ENCODE peak calls at places on chromosomes 4 and X, in seven cellular contexts. One of them, this sample, is unnamed.

GRCh38 chrX:20623448-20623847 is 356.7 kb upstream of the RPS6KA3 start:
- DNase-seq in HCT116: peak
- DNase-seq in PC-3: peak
- DNase-seq in neural progenitor cell: no peak
- DNase-seq in GM23338: no peak
- DNase-seq in GM23248: peak
- DNase-seq in MM.1S: no peak
- DNase-seq in this sample: no peak

GRCh38 chrX:36683507-36683906 is 324.7 kb upstream of the FAM47C start:
- DNase-seq in HCT116: no peak
- DNase-seq in PC-3: no peak
- DNase-seq in neural progenitor cell: no peak
- DNase-seq in GM23338: no peak
- DNase-seq in GM23248: no peak
- DNase-seq in MM.1S: no peak
- DNase-seq in this sample: no peak

GRCh38 chrX:14497184-14497666 is 32.1 kb upstream of the GLRA2 start:
- DNase-seq in HCT116: no peak
- DNase-seq in PC-3: no peak
- DNase-seq in neural progenitor cell: no peak
- DNase-seq in GM23338: no peak
- DNase-seq in GM23248: peak
- DNase-seq in MM.1S: peak
- DNase-seq in this sample: no peak

GRCh38 chr4:27360651-27361347 is 500.2 kb downstream of the STIM2 start:
- DNase-seq in HCT116: no peak
- DNase-seq in PC-3: peak
- DNase-seq in neural progenitor cell: peak
- DNase-seq in GM23338: peak
- DNase-seq in GM23248: peak
- DNase-seq in MM.1S: no peak
- DNase-seq in this sample: peak

GRCh38 chr4:26362745-26363439 is 42.1 kb downstream of the RBPJ start:
- DNase-seq in HCT116: no peak
- DNase-seq in PC-3: peak
- DNase-seq in neural progenitor cell: no peak
- DNase-seq in GM23338: no peak
- DNase-seq in GM23248: peak
- DNase-seq in MM.1S: no peak
- DNase-seq in this sample: no peak

GRCh38 chr4:149498246-149498645 is 317.4 kb downstream of the IQCM start:
- DNase-seq in HCT116: no peak
- DNase-seq in PC-3: no peak
- DNase-seq in neural progenitor cell: no peak
- DNase-seq in GM23338: no peak
- DNase-seq in GM23248: no peak
- DNase-seq in MM.1S: no peak
- DNase-seq in this sample: no peak

GRCh38 chr4:17762705-17763104 is 18.7 kb downstream of the FAM184B start:
- DNase-seq in HCT116: no peak
- DNase-seq in PC-3: peak
- DNase-seq in neural progenitor cell: no peak
- DNase-seq in GM23338: peak
- DNase-seq in GM23248: peak
- DNase-seq in MM.1S: no peak
- DNase-seq in this sample: no peak

GRCh38 chr4:83905952-83906351 is 370.0 kb downstream of the GPAT3 start:
- DNase-seq in HCT116: no peak
- DNase-seq in PC-3: peak
- DNase-seq in neural progenitor cell: peak
- DNase-seq in GM23338: peak
- DNase-seq in GM23248: no peak
- DNase-seq in MM.1S: peak
- DNase-seq in this sample: no peak

GRCh38 chrX:136967965-136968364 is 65.8 kb downstream of the GPR101 start:
- DNase-seq in HCT116: no peak
- DNase-seq in PC-3: no peak
- DNase-seq in neural progenitor cell: no peak
- DNase-seq in GM23338: no peak
- DNase-seq in GM23248: no peak
- DNase-seq in MM.1S: no peak
- DNase-seq in this sample: no peak

GRCh38 chr4:65383589-65384305 is 286.5 kb downstream of the EPHA5 start:
- DNase-seq in HCT116: no peak
- DNase-seq in PC-3: peak
- DNase-seq in neural progenitor cell: no peak
- DNase-seq in GM23338: no peak
- DNase-seq in GM23248: no peak
- DNase-seq in MM.1S: no peak
- DNase-seq in this sample: no peak

GRCh38 chr4:135824759-135825331 is 1623.3 kb upstream of the PABPC4L start:
- DNase-seq in HCT116: no peak
- DNase-seq in PC-3: no peak
- DNase-seq in neural progenitor cell: no peak
- DNase-seq in GM23338: no peak
- DNase-seq in GM23248: no peak
- DNase-seq in MM.1S: no peak
- DNase-seq in this sample: no peak

GRCh38 chr4:93084599-93085305 is 743.8 kb upstream of the ATOH1 start:
- DNase-seq in HCT116: no peak
- DNase-seq in PC-3: no peak
- DNase-seq in neural progenitor cell: peak
- DNase-seq in GM23338: peak
- DNase-seq in GM23248: no peak
- DNase-seq in MM.1S: no peak
- DNase-seq in this sample: no peak

GRCh38 chr4:6013564-6013963 is 4.7 kb downstream of the C4orf50 start:
- DNase-seq in HCT116: no peak
- DNase-seq in PC-3: no peak
- DNase-seq in neural progenitor cell: no peak
- DNase-seq in GM23338: no peak
- DNase-seq in GM23248: no peak
- DNase-seq in MM.1S: no peak
- DNase-seq in this sample: no peak

DNA sequence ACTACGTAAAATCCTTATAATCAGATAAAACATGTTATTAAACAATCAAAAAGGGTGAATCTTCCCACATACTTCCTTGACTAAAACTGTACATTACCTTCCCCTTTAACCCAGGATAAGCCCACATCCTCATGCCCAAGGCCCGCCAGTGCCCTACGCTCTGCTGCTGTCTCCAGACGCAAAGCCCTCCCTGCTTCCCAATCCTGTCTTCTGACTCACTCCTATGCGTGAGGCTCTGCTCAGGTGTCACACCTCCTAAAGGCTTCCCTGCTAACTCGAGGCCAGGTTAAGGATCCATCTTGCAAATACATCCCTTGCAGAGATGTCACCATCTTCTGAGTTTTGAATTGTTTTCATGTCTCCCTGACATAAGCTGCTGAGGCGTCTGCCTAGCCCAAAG is 61.6 kb downstream of the STX18 start:
- DNase-seq in HCT116: no peak
- DNase-seq in PC-3: no peak
- DNase-seq in neural progenitor cell: no peak
- DNase-seq in GM23338: no peak
- DNase-seq in GM23248: no peak
- DNase-seq in MM.1S: no peak
- DNase-seq in this sample: no peak
- H3K27ac ChIP-seq in HCT116: no peak
- H3K27ac ChIP-seq in PC-3: no peak
- H3K27ac ChIP-seq in neural progenitor cell: no peak
- H3K27ac ChIP-seq in GM23338: no peak
- H3K27ac ChIP-seq in GM23248: peak
- H3K27ac ChIP-seq in MM.1S: no peak
- H3K27ac ChIP-seq in this sample: no peak

DNA sequence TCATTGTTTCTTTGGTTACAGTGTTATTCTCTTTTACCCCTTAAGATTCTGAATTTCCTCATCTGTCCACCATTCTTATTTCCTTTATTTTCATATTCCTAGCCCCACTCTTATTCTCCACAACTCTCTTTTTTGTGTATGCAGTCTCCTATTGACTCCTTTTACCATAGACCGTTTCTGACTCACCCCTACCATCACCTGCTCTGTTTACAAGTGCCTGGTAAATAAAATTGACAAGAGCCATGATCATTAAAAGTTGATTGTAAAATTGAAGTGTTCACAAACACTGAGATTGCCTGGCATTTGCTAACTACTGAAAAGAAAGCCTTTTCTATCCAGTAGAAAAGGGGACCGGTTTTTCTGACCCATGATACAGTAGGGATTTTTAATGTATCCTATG is 54.4 kb downstream of the MRPL1 start:
- DNase-seq in HCT116: no peak
- DNase-seq in PC-3: no peak
- DNase-seq in neural progenitor cell: no peak
- DNase-seq in GM23338: no peak
- DNase-seq in GM23248: no peak
- DNase-seq in MM.1S: no peak
- DNase-seq in this sample: no peak
- TF ChIP-seq EZH2phosphoT487 in HCT116: no peak
- TF ChIP-seq EZH2phosphoT487 in PC-3: no peak
- TF ChIP-seq EZH2phosphoT487 in neural progenitor cell: no peak
- TF ChIP-seq EZH2phosphoT487 in GM23338: no peak
- TF ChIP-seq EZH2phosphoT487 in GM23248: no peak
- TF ChIP-seq EZH2phosphoT487 in MM.1S: no peak
- TF ChIP-seq EZH2phosphoT487 in this sample: no peak

GRCh38 chr4:182449186-182449880 is 206.1 kb downstream of the TENM3 start:
- DNase-seq in HCT116: no peak
- DNase-seq in PC-3: peak
- DNase-seq in neural progenitor cell: peak
- DNase-seq in GM23338: peak
- DNase-seq in GM23248: no peak
- DNase-seq in MM.1S: peak
- DNase-seq in this sample: no peak

GRCh38 chr4:182448281-182449151 is 205.3 kb downstream of the TENM3 start:
- DNase-seq in HCT116: peak
- DNase-seq in PC-3: peak
- DNase-seq in neural progenitor cell: peak
- DNase-seq in GM23338: peak
- DNase-seq in GM23248: peak
- DNase-seq in MM.1S: peak
- DNase-seq in this sample: peak

GRCh38 chr4:182443070-182443469 is 199.9 kb downstream of the TENM3 start:
- DNase-seq in HCT116: no peak
- DNase-seq in PC-3: no peak
- DNase-seq in neural progenitor cell: no peak
- DNase-seq in GM23338: peak
- DNase-seq in GM23248: no peak
- DNase-seq in MM.1S: no peak
- DNase-seq in this sample: no peak

GRCh38 chr4:182449960-182450359 is 206.8 kb downstream of the TENM3 start:
- DNase-seq in HCT116: no peak
- DNase-seq in PC-3: no peak
- DNase-seq in neural progenitor cell: no peak
- DNase-seq in GM23338: no peak
- DNase-seq in GM23248: peak
- DNase-seq in MM.1S: no peak
- DNase-seq in this sample: no peak

GRCh38 chr4:182447938-182448280 is 204.7 kb downstream of the TENM3 start:
- DNase-seq in HCT116: no peak
- DNase-seq in PC-3: no peak
- DNase-seq in neural progenitor cell: peak
- DNase-seq in GM23338: no peak
- DNase-seq in GM23248: peak
- DNase-seq in MM.1S: no peak
- DNase-seq in this sample: peak
- TF ChIP-seq EZH2 in HCT116: no peak
- TF ChIP-seq EZH2 in PC-3: no peak
- TF ChIP-seq EZH2 in neural progenitor cell: no peak
- TF ChIP-seq EZH2 in GM23338: no peak
- TF ChIP-seq EZH2 in GM23248: no peak
- TF ChIP-seq EZH2 in MM.1S: no peak
- TF ChIP-seq EZH2 in this sample: no peak

DNA sequence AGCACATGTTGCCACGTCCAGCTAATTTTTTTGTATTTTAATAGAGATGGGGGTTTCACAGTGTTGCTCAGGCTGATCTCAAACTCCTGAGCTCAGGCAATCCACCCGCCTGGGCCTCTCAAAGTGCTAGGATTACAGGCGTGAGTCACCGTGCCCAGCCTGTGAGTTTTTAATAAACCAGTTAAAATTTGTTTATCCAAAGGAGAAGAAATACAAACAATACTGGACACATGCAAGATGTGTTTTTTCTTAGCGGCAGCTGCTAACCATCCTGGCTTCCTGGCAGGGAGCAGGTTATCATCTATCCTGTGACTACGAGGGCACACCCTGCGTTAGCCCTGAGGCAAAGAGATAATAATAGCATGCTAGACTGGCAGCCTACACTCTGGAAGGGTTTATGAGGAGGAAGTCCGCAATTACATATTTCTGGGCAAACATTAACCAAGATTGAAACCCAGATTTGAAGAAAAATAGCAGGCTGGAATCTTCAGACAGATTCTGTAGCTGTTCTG is 191.4 kb downstream of the SPRY1 start:
- DNase-seq in HCT116: peak
- DNase-seq in PC-3: peak
- DNase-seq in neural progenitor cell: no peak
- DNase-seq in GM23338: no peak
- DNase-seq in GM23248: peak
- DNase-seq in MM.1S: no peak
- DNase-seq in this sample: peak
- H3K27ac ChIP-seq in HCT116: peak
- H3K27ac ChIP-seq in PC-3: peak
- H3K27ac ChIP-seq in neural progenitor cell: no peak
- H3K27ac ChIP-seq in GM23338: no peak
- H3K27ac ChIP-seq in GM23248: peak
- H3K27ac ChIP-seq in MM.1S: peak
- H3K27ac ChIP-seq in this sample: peak

GRCh38 chr4:3530663-3531254 is 1.5 kb downstream of the LRPAP1 start:
- DNase-seq in HCT116: no peak
- DNase-seq in PC-3: no peak
- DNase-seq in neural progenitor cell: no peak
- DNase-seq in GM23338: no peak
- DNase-seq in GM23248: no peak
- DNase-seq in MM.1S: no peak
- DNase-seq in this sample: peak
- TF ChIP-seq EZH2phosphoT487 in HCT116: no peak
- TF ChIP-seq EZH2phosphoT487 in PC-3: no peak
- TF ChIP-seq EZH2phosphoT487 in neural progenitor cell: no peak
- TF ChIP-seq EZH2phosphoT487 in GM23338: no peak
- TF ChIP-seq EZH2phosphoT487 in GM23248: no peak
- TF ChIP-seq EZH2phosphoT487 in MM.1S: no peak
- TF ChIP-seq EZH2phosphoT487 in this sample: no peak

GRCh38 chr4:11428161-11428700 is 463 bp downstream of the HS3ST1 start:
- DNase-seq in HCT116: no peak
- DNase-seq in PC-3: no peak
- DNase-seq in neural progenitor cell: peak
- DNase-seq in GM23338: peak
- DNase-seq in GM23248: no peak
- DNase-seq in MM.1S: peak
- DNase-seq in this sample: no peak

GRCh38 chr4:11428701-11429571 is at the start of gene HS3ST1:
- DNase-seq in HCT116: peak
- DNase-seq in PC-3: peak
- DNase-seq in neural progenitor cell: peak
- DNase-seq in GM23338: peak
- DNase-seq in GM23248: peak
- DNase-seq in MM.1S: peak
- DNase-seq in this sample: peak

GRCh38 chr4:11426716-11427115 is 2.0 kb downstream of the HS3ST1 start:
- DNase-seq in HCT116: no peak
- DNase-seq in PC-3: no peak
- DNase-seq in neural progenitor cell: peak
- DNase-seq in GM23338: no peak
- DNase-seq in GM23248: no peak
- DNase-seq in MM.1S: no peak
- DNase-seq in this sample: no peak

GRCh38 chr4:11426003-11426402 is 2.7 kb downstream of the HS3ST1 start:
- DNase-seq in HCT116: no peak
- DNase-seq in PC-3: no peak
- DNase-seq in neural progenitor cell: no peak
- DNase-seq in GM23338: no peak
- DNase-seq in GM23248: no peak
- DNase-seq in MM.1S: no peak
- DNase-seq in this sample: no peak

GRCh38 chr4:11427201-11427996 is 1.3 kb downstream of the HS3ST1 start:
- DNase-seq in HCT116: no peak
- DNase-seq in PC-3: no peak
- DNase-seq in neural progenitor cell: peak
- DNase-seq in GM23338: peak
- DNase-seq in GM23248: no peak
- DNase-seq in MM.1S: no peak
- DNase-seq in this sample: peak
- TF ChIP-seq EZH2 in HCT116: no peak
- TF ChIP-seq EZH2 in PC-3: no peak
- TF ChIP-seq EZH2 in neural progenitor cell: peak
- TF ChIP-seq EZH2 in GM23338: no peak
- TF ChIP-seq EZH2 in GM23248: no peak
- TF ChIP-seq EZH2 in MM.1S: no peak
- TF ChIP-seq EZH2 in this sample: no peak

This sample was measured in hepatocyte.